ENCODE peak calls at places on chromosomes 5 and 9, in four cellular contexts. K is GM12878, R is H1, H is HepG2. F is an unnamed sample.

GRCh38 chr5:38104497-38105230 is 153.7 kb upstream of the EGFLAM start:
- DNase-seq in K (no peak), R (no peak), H (peak), F (no peak)

GRCh38 chr5:121692163-121692562 is 159.5 kb upstream of the FTMT start:
- DNase-seq in K (no peak), R (no peak), H (no peak), F (no peak)

GRCh38 chr5:58114324-58114723 is 345.6 kb downstream of the PLK2 start:
- DNase-seq in K (no peak), R (no peak), H (no peak), F (no peak)

GRCh38 chr5:17951392-17952169 is 317.3 kb downstream of the TAF11L14 start:
- DNase-seq in K (no peak), R (peak), H (no peak), F (no peak)

GRCh38 chr9:111621895-111622480 is 9.1 kb upstream of the DNAJC25 start:
- DNase-seq in K (no peak), R (no peak), H (peak), F (peak)

GRCh38 chr5:1429501-1429900 is 15.7 kb downstream of the SLC6A3 start:
- DNase-seq in K (no peak), R (no peak), H (no peak), F (no peak)

GRCh38 chr9:89606567-89607311 is 1.9 kb downstream of the GADD45G start:
- DNase-seq in K (no peak), R (no peak), H (no peak), F (no peak)

GRCh38 chr9:78031826-78032598 is 401 bp upstream of the GNAQ start:
- DNase-seq in K (no peak), R (peak), H (peak), F (peak)

GRCh38 chr5:169494383-169495251 is 89.0 kb upstream of the SPDL1 start:
- DNase-seq in K (no peak), R (no peak), H (no peak), F (no peak)

GRCh38 chr9:133763272-133764183 is 25.4 kb upstream of the SARDH start:
- DNase-seq in K (no peak), R (peak), H (no peak), F (no peak)

GRCh38 chr5:75690669-75691068 is 26.6 kb downstream of the POC5 start:
- DNase-seq in K (no peak), R (no peak), H (no peak), F (no peak)

GRCh38 chr9:91220021-91220420 is 141.7 kb downstream of the AUH start:
- DNase-seq in K (no peak), R (no peak), H (no peak), F (no peak)

GRCh38 chr5:33807771-33808170 is 84.0 kb downstream of the ADAMTS12 start:
- DNase-seq in K (no peak), R (no peak), H (no peak), F (no peak)

GRCh38 chr9:134328841-134329575 is 2.8 kb downstream of the RXRA start:
- DNase-seq in K (no peak), R (no peak), H (peak), F (no peak)

DNA sequence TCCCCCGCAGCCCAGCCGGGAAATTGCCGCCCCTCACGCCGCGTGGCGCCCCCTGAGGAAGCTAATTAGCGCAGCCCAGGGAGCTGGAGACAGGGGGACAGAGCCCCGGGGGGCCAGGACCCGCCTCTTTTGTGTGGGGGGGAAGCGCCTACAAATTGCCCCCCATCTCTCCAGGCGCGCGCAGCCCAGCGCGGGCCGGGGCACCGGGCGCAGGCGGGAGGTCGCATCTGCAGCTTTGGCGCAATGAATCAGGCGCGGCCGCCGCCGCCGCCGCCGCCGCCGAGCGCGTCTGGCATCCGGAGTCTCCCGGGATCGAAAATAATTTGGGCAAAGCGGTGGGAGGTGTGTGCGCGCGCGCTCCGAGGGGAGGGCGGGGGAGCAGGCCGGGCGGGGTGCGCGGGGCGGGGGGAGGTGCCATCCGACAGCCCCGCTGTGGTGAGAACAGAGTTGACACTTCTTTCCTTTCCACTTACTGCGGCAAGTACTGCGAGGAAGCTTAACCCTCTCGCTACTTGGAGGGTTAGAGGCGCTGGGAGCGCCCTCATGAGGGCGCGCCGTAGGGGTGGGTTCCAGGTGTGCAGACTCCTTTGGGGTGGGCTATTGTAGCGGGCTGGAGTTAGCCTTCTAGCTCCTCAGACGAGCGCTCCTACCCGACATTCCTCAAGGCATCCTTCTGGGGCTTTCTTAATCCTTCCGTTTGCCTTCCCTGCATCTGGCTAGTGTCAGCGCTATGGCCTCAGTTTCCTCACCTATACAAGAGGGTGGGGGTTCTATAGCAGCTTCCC is 63.1 kb downstream of the CXXC5 start:
- DNase-seq in K (no peak), R (peak), H (no peak), F (peak)
- TF ChIP-seq SUZ12 in K (no peak), R (no peak), H (no peak), F (no peak)

GRCh38 chr5:147805030-147805454 is 22.5 kb upstream of the JAKMIP2 start:
- DNase-seq in K (no peak), R (no peak), H (no peak), F (no peak)
- TF ChIP-seq SP1 in K (no peak), R (no peak), H (no peak), F (no peak)

DNA sequence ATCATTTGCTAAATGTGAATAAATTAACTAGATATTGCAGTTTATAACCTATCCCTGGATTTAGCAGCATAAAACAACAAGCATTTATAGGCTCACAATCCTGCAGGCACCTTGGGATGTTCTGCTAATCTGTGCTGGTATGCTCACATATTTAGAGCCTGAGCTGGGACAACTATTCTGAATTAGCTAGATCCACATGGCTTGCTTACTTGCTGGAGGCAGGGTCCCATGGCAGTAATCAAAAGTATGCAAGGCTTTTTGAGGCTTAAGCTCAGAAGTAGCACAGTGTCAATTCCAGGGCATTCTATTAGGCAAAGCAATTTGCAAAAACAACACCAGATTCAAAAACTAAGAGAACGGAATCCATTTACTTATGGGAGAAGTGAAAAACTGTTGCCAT is 745.0 kb upstream of the ACO1 start:
- DNase-seq in K (no peak), R (no peak), H (no peak), F (no peak)
- TF ChIP-seq SUZ12 in K (no peak), R (no peak), H (no peak), F (no peak)

GRCh38 chr5:142319105-142319504 is 5.7 kb downstream of the SPRY4 start:
- DNase-seq in K (no peak), R (no peak), H (no peak), F (no peak)

GRCh38 chr5:142317173-142317572 is 7.6 kb downstream of the SPRY4 start:
- DNase-seq in K (no peak), R (no peak), H (no peak), F (no peak)

GRCh38 chr5:142316681-142317080 is 8.1 kb downstream of the SPRY4 start:
- DNase-seq in K (no peak), R (no peak), H (no peak), F (no peak)

GRCh38 chr5:142316051-142316450 is 8.8 kb downstream of the SPRY4 start:
- DNase-seq in K (no peak), R (no peak), H (no peak), F (peak)

DNA sequence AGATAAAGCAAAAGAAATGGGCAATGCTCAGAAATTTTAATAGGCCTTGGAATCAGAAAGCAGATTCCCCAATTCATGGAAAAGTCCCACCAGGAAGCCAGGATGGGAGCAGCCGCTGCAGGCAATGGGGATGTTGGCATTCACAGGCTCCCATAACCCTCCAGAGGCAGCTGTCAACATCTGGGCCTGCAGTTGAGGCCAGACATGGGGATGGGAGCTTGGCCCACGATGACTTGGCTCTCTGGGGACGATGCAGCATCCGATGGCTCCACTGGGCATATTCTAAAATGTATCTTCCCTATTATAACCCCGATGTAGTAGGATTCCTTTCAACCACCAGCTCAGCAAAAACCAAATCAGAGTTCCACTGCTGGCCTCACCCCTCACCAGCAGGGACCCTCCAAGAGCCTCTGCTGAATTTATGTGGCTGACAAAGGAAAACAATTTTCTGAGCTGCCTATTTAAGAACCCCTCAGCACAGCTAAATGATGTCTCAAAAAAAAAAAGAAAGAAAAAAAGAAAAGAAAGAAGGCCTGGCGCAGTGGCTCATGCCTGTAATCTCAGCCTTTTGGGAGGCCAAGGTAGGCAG is 7.1 kb downstream of the SPRY4 start:
- DNase-seq in K (no peak), R (no peak), H (no peak), F (no peak)
- TF ChIP-seq SP1 in K (no peak), R (no peak), H (no peak), F (no peak)

GRCh38 chr9:97737429-97737828 is 40.3 kb upstream of the XPA start:
- DNase-seq in K (no peak), R (peak), H (peak), F (peak)
- TF ChIP-seq SUZ12 in K (no peak), R (no peak), H (no peak), F (no peak)

GRCh38 chr5:96344678-96345612 is 88.1 kb downstream of the PCSK1 start:
- DNase-seq in K (peak), R (no peak), H (peak), F (peak)
- TF ChIP-seq SP1 in K (no peak), R (no peak), H (no peak), F (no peak)

F was measured in HEK293T.